ENCODE peak calls at places on chromosomes 16 and 17, in five cellular contexts. One of them, this sample, is unnamed.

GRCh38 chr17:67779098-67779672 is 46.1 kb upstream of the BPTF start:
- DNase-seq in body of pancreas: peak
- DNase-seq in AG04450: no peak
- DNase-seq in uterus: no peak
- DNase-seq in upper lobe of right lung: peak
- DNase-seq in this sample: peak

GRCh38 chr16:8655184-8655717 is 19.2 kb upstream of the ABAT start:
- DNase-seq in uterus: no peak
- DNase-seq in body of pancreas: peak
- DNase-seq in AG04450: no peak
- DNase-seq in upper lobe of right lung: no peak
- DNase-seq in this sample: no peak

GRCh38 chr17:75036643-75037268 is 10.0 kb downstream of the ATP5PD start:
- DNase-seq in AG04450: no peak
- DNase-seq in uterus: peak
- DNase-seq in upper lobe of right lung: peak
- DNase-seq in body of pancreas: peak
- DNase-seq in this sample: no peak

GRCh38 chr17:44198721-44199552 is 747 bp downstream of the ATXN7L3 start:
- DNase-seq in AG04450: no peak
- DNase-seq in uterus: peak
- DNase-seq in body of pancreas: peak
- DNase-seq in upper lobe of right lung: peak
- DNase-seq in this sample: no peak

GRCh38 chr17:5225668-5226457 is 8.8 kb downstream of the SCIMP start:
- DNase-seq in uterus: no peak
- DNase-seq in body of pancreas: no peak
- DNase-seq in upper lobe of right lung: no peak
- DNase-seq in AG04450: no peak
- DNase-seq in this sample: no peak

GRCh38 chr17:10631701-10632100 is 25.4 kb downstream of the MYH3 start:
- DNase-seq in upper lobe of right lung: no peak
- DNase-seq in AG04450: no peak
- DNase-seq in uterus: no peak
- DNase-seq in body of pancreas: no peak
- DNase-seq in this sample: no peak

GRCh38 chr17:62950067-62950466 is 16.0 kb upstream of the TANC2 start:
- DNase-seq in uterus: no peak
- DNase-seq in body of pancreas: peak
- DNase-seq in AG04450: no peak
- DNase-seq in upper lobe of right lung: no peak
- DNase-seq in this sample: peak

GRCh38 chr17:57988301-57989010 is 402 bp upstream of the VEZF1 start:
- DNase-seq in uterus: peak
- DNase-seq in upper lobe of right lung: peak
- DNase-seq in AG04450: no peak
- DNase-seq in body of pancreas: peak
- DNase-seq in this sample: no peak

GRCh38 chr16:35319536-35320192 is 1860.3 kb downstream of the TP53TG3F start:
- DNase-seq in body of pancreas: no peak
- DNase-seq in AG04450: no peak
- DNase-seq in uterus: no peak
- DNase-seq in upper lobe of right lung: no peak
- DNase-seq in this sample: no peak

GRCh38 chr17:14197582-14197981 is 39.1 kb downstream of the CDRT15 start:
- DNase-seq in uterus: no peak
- DNase-seq in upper lobe of right lung: no peak
- DNase-seq in body of pancreas: no peak
- DNase-seq in AG04450: no peak
- DNase-seq in this sample: no peak

GRCh38 chr17:17516941-17517720 is 20.9 kb upstream of the RASD1 start:
- DNase-seq in uterus: no peak
- DNase-seq in upper lobe of right lung: no peak
- DNase-seq in AG04450: no peak
- DNase-seq in body of pancreas: no peak
- DNase-seq in this sample: no peak

GRCh38 chr17:17435323-17435722 is 41.5 kb upstream of the MED9 start:
- DNase-seq in uterus: no peak
- DNase-seq in AG04450: peak
- DNase-seq in body of pancreas: no peak
- DNase-seq in upper lobe of right lung: no peak
- DNase-seq in this sample: no peak

GRCh38 chr16:53433509-53433908 is 762 bp upstream of the RBL2 start:
- DNase-seq in body of pancreas: peak
- DNase-seq in upper lobe of right lung: peak
- DNase-seq in AG04450: no peak
- DNase-seq in uterus: no peak
- DNase-seq in this sample: no peak

GRCh38 chr17:76707985-76708807 is 2.6 kb downstream of the MXRA7 start:
- DNase-seq in AG04450: no peak
- DNase-seq in upper lobe of right lung: no peak
- DNase-seq in body of pancreas: peak
- DNase-seq in uterus: no peak
- DNase-seq in this sample: no peak

GRCh38 chr16:81717662-81718189 is 61.4 kb upstream of the PLCG2 start:
- DNase-seq in AG04450: no peak
- DNase-seq in uterus: no peak
- DNase-seq in body of pancreas: no peak
- DNase-seq in upper lobe of right lung: no peak
- DNase-seq in this sample: no peak

GRCh38 chr16:2473425-2473926 is 1.5 kb upstream of the TBC1D24 start:
- DNase-seq in body of pancreas: no peak
- DNase-seq in AG04450: no peak
- DNase-seq in uterus: no peak
- DNase-seq in upper lobe of right lung: no peak
- DNase-seq in this sample: no peak

GRCh38 chr16:66334856-66335255 is 31.6 kb upstream of the CDH5 start:
- DNase-seq in body of pancreas: no peak
- DNase-seq in uterus: no peak
- DNase-seq in upper lobe of right lung: no peak
- DNase-seq in AG04450: no peak
- DNase-seq in this sample: no peak

GRCh38 chr17:1641065-1641403 is 4.5 kb downstream of the SCARF1 start:
- DNase-seq in upper lobe of right lung: no peak
- DNase-seq in body of pancreas: no peak
- DNase-seq in AG04450: no peak
- DNase-seq in uterus: no peak
- DNase-seq in this sample: no peak

GRCh38 chr17:46026045-46026814 is 27.2 kb downstream of the STH start:
- DNase-seq in AG04450: no peak
- DNase-seq in uterus: no peak
- DNase-seq in upper lobe of right lung: no peak
- DNase-seq in body of pancreas: peak
- DNase-seq in this sample: no peak

GRCh38 chr17:33983824-33984574 is 271.1 kb upstream of the CCL2 start:
- DNase-seq in upper lobe of right lung: no peak
- DNase-seq in AG04450: no peak
- DNase-seq in body of pancreas: no peak
- DNase-seq in uterus: no peak
- DNase-seq in this sample: no peak

GRCh38 chr16:12601290-12601900 is 202.3 kb downstream of the CPPED1 start:
- DNase-seq in AG04450: no peak
- DNase-seq in body of pancreas: no peak
- DNase-seq in upper lobe of right lung: no peak
- DNase-seq in uterus: no peak
- DNase-seq in this sample: no peak

GRCh38 chr16:70688266-70688742 is 2.5 kb upstream of the MTSS2 start:
- DNase-seq in uterus: peak
- DNase-seq in body of pancreas: peak
- DNase-seq in AG04450: no peak
- DNase-seq in upper lobe of right lung: peak
- DNase-seq in this sample: no peak

GRCh38 chr16:72255785-72256184 is 83.8 kb upstream of the PMFBP1 start:
- DNase-seq in body of pancreas: no peak
- DNase-seq in uterus: no peak
- DNase-seq in upper lobe of right lung: no peak
- DNase-seq in AG04450: no peak
- DNase-seq in this sample: no peak

GRCh38 chr17:27494192-27495091 is 38.2 kb downstream of the KSR1 start:
- DNase-seq in uterus: peak
- DNase-seq in AG04450: no peak
- DNase-seq in body of pancreas: peak
- DNase-seq in upper lobe of right lung: peak
- DNase-seq in this sample: peak

GRCh38 chr17:57108656-57109392 is 23.8 kb downstream of the AKAP1 start:
- DNase-seq in AG04450: no peak
- DNase-seq in upper lobe of right lung: no peak
- DNase-seq in uterus: no peak
- DNase-seq in body of pancreas: no peak
- DNase-seq in this sample: no peak

GRCh38 chr16:55323637-55324490 is at the start of gene IRX6:
- DNase-seq in uterus: no peak
- DNase-seq in AG04450: no peak
- DNase-seq in upper lobe of right lung: peak
- DNase-seq in body of pancreas: no peak
- DNase-seq in this sample: peak

GRCh38 chr16:55322327-55322726 is 1.7 kb upstream of the IRX6 start:
- DNase-seq in AG04450: no peak
- DNase-seq in uterus: no peak
- DNase-seq in body of pancreas: no peak
- DNase-seq in upper lobe of right lung: no peak
- DNase-seq in this sample: no peak

GRCh38 chr16:55325458-55326109 is 1.6 kb downstream of the IRX6 start:
- DNase-seq in upper lobe of right lung: no peak
- DNase-seq in AG04450: no peak
- DNase-seq in body of pancreas: no peak
- DNase-seq in uterus: no peak
- DNase-seq in this sample: no peak

GRCh38 chr16:55326261-55326802 is 2.3 kb downstream of the IRX6 start:
- DNase-seq in AG04450: no peak
- DNase-seq in body of pancreas: no peak
- DNase-seq in upper lobe of right lung: no peak
- DNase-seq in uterus: no peak
- DNase-seq in this sample: no peak

DNA sequence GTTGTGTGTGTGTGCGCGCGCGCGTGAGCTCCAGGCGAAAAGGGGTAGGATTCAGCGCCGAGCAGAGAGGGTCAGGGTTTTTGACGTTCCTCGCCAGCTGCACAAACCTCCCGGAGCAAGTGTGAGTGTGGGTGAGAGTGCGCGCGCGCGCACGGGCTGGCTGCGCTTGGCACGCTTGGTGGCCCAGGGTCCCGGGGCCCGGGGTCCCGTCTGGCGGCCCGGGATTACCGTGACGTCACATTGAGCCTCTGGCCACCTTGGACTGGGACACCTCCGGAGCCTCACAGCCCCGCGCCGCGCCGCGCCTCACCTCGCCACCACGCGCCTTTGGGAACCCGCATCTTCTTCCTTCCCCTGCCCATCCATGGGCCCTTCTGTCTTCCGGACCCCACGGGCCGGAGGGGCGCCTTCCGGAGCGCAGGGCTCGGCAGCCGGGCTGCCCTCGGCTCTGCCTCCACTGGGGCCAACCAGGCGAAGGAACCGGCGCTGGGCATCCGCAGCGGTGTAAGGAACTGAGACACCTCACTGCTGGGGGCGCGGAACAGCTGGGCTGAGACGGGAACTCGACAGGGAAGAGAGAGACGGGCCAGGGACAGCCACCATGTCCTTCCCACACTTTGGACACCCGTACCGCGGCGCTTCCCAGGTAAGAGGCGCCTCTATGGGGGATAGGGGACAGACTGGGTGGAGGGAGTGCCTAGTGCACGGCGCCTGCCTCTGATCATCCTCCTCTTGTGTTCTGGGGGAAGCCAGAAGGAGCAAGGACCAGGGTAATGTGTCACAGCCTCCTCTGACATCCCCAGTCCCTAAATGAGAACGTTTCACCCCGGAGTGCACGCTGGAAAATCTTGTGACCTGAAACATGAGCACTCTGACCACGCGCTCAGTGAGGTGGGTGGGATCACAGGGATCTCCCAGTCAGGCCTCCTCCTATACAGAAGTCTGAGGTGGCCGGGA is 766 bp downstream of the IRX6 start:
- DNase-seq in body of pancreas: no peak
- DNase-seq in AG04450: no peak
- DNase-seq in upper lobe of right lung: peak
- DNase-seq in uterus: no peak
- DNase-seq in this sample: no peak
- H3K4me3 ChIP-seq in body of pancreas: no peak
- H3K4me3 ChIP-seq in AG04450: no peak
- H3K4me3 ChIP-seq in upper lobe of right lung: peak
- H3K4me3 ChIP-seq in uterus: no peak
- H3K4me3 ChIP-seq in this sample: no peak

GRCh38 chr16:27453476-27453825 is 51.5 kb downstream of the IL21R start:
- DNase-seq in body of pancreas: no peak
- DNase-seq in AG04450: no peak
- DNase-seq in upper lobe of right lung: no peak
- DNase-seq in uterus: no peak
- DNase-seq in this sample: no peak

GRCh38 chr16:27448531-27449433 is 46.8 kb downstream of the IL21R start:
- DNase-seq in upper lobe of right lung: no peak
- DNase-seq in uterus: no peak
- DNase-seq in body of pancreas: no peak
- DNase-seq in AG04450: no peak
- DNase-seq in this sample: no peak

GRCh38 chr16:27452569-27453475 is 50.8 kb downstream of the IL21R start:
- DNase-seq in body of pancreas: no peak
- DNase-seq in AG04450: no peak
- DNase-seq in uterus: no peak
- DNase-seq in upper lobe of right lung: no peak
- DNase-seq in this sample: no peak

GRCh38 chr16:27449434-27450188 is 47.6 kb downstream of the IL21R start:
- DNase-seq in AG04450: no peak
- DNase-seq in uterus: no peak
- DNase-seq in upper lobe of right lung: no peak
- DNase-seq in body of pancreas: peak
- DNase-seq in this sample: no peak

GRCh38 chr16:27450836-27451341 is 48.9 kb downstream of the IL21R start:
- DNase-seq in upper lobe of right lung: no peak
- DNase-seq in body of pancreas: no peak
- DNase-seq in uterus: no peak
- DNase-seq in AG04450: no peak
- DNase-seq in this sample: no peak
- TF ChIP-seq CTCF in upper lobe of right lung: no peak
- TF ChIP-seq CTCF in body of pancreas: no peak
- TF ChIP-seq CTCF in uterus: no peak
- TF ChIP-seq CTCF in AG04450: no peak
- TF ChIP-seq CTCF in this sample: no peak

GRCh38 chr17:73833779-73834613 is 189.8 kb upstream of the SDK2 start:
- DNase-seq in AG04450: no peak
- DNase-seq in uterus: no peak
- DNase-seq in body of pancreas: no peak
- DNase-seq in upper lobe of right lung: no peak
- DNase-seq in this sample: no peak
- H3K4me3 ChIP-seq in AG04450: no peak
- H3K4me3 ChIP-seq in uterus: no peak
- H3K4me3 ChIP-seq in body of pancreas: no peak
- H3K4me3 ChIP-seq in upper lobe of right lung: no peak
- H3K4me3 ChIP-seq in this sample: no peak

GRCh38 chr16:86597126-86597879 is 19.0 kb downstream of the FOXL1 start:
- DNase-seq in upper lobe of right lung: no peak
- DNase-seq in body of pancreas: no peak
- DNase-seq in AG04450: no peak
- DNase-seq in uterus: no peak
- DNase-seq in this sample: no peak
- TF ChIP-seq CTCF in upper lobe of right lung: no peak
- TF ChIP-seq CTCF in body of pancreas: no peak
- TF ChIP-seq CTCF in AG04450: no peak
- TF ChIP-seq CTCF in uterus: no peak
- TF ChIP-seq CTCF in this sample: no peak

This sample was measured in LNCaP clone FGC.